ENCODE peak calls at places on chromosome 1, in ten cellular contexts. F is progenitor cell of endocrine pancreas; P is mucosa of descending colon; U is GM13976; B is stomach; S is neural crest cell; Y is kidney; J is lower lobe of right lung; D is AG04450; W is CD8-positive, alpha-beta T cell. C is an unnamed sample.

GRCh38 chr1:13517193-13517812 is 3.5 kb upstream of the LRRC38 start:
- DNase-seq in F (no peak), P (no peak), U (peak; percentile 50), B (no peak), S (peak; percentile 40), Y (no peak), J (no peak), D (no peak), W (no peak), C (peak; percentile 57)

GRCh38 chr1:23462766-23463165 is 21.2 kb downstream of the ASAP3 start:
- DNase-seq in F (no peak), P (no peak), U (no peak), B (no peak), S (no peak), Y (no peak), J (no peak), D (no peak), W (no peak), C (no peak)

GRCh38 chr1:6001992-6002576 is 9.9 kb upstream of the NPHP4 start:
- DNase-seq in F (no peak), P (peak; percentile 35), U (no peak), B (peak; percentile 40), S (no peak), Y (peak; percentile 63), J (peak; percentile 39), D (no peak), W (peak; percentile 23), C (no peak)

GRCh38 chr1:58786184-58786926 is 2.5 kb upstream of the JUN start:
- DNase-seq in F (no peak), P (no peak), U (no peak), B (no peak), S (no peak), Y (no peak), J (no peak), D (no peak), W (no peak), C (no peak)

GRCh38 chr1:31626451-31627202 is 9.1 kb downstream of the HCRTR1 start:
- DNase-seq in F (no peak), P (no peak), U (no peak), B (no peak), S (peak; percentile 18), Y (no peak), J (no peak), D (no peak), W (no peak), C (peak; percentile 38)

GRCh38 chr1:206050655-206051235 is 2.2 kb upstream of the RHEX start:
- DNase-seq in F (no peak), P (peak; percentile 48), U (peak; percentile 49), B (no peak), S (no peak), Y (peak; percentile 81), J (no peak), D (no peak), W (peak; percentile 17), C (no peak)

GRCh38 chr1:9166289-9167235 is 37.7 kb upstream of the GPR157 start:
- DNase-seq in F (no peak), P (no peak), U (no peak), B (no peak), S (no peak), Y (peak; percentile 59), J (no peak), D (no peak), W (no peak), C (no peak)

GRCh38 chr1:100485855-100486258 is 52.1 kb upstream of the GPR88 start:
- DNase-seq in F (no peak), P (no peak), U (no peak), B (no peak), S (no peak), Y (no peak), J (no peak), D (no peak), W (no peak), C (no peak)

GRCh38 chr1:53526451-53527101 is 67.4 kb downstream of the DMRTB1 start:
- DNase-seq in F (peak; percentile 40), P (no peak), U (no peak), B (peak; percentile 56), S (no peak), Y (peak; percentile 90), J (peak; percentile 57), D (peak; percentile 63), W (no peak), C (peak; percentile 73)

GRCh38 chr1:18901952-18902522 is 318 bp downstream of the ALDH4A1 start:
- DNase-seq in F (peak; percentile 16), P (no peak), U (no peak), B (no peak), S (no peak), Y (no peak), J (no peak), D (no peak), W (no peak), C (no peak)

GRCh38 chr1:151059342-151060240 is at the start of gene CDC42SE1:
- DNase-seq in F (peak; percentile 72), P (peak; percentile 89), U (peak; percentile 93), B (peak; percentile 83), S (peak; percentile 80), Y (peak; percentile 95), J (peak; percentile 92), D (peak; percentile 45), W (peak; percentile 85), C (peak; percentile 84)

GRCh38 chr1:86339421-86339820 is 56.7 kb downstream of the ODF2L start:
- DNase-seq in F (no peak), P (no peak), U (no peak), B (no peak), S (no peak), Y (no peak), J (no peak), D (no peak), W (no peak), C (no peak)

GRCh38 chr1:36133484-36133883 is 8.5 kb upstream of the COL8A2 start:
- DNase-seq in F (no peak), P (peak; percentile 85), U (no peak), B (peak; percentile 81), S (no peak), Y (peak; percentile 93), J (no peak), D (peak; percentile 75), W (no peak), C (no peak)

GRCh38 chr1:186626969-186627368 is 53.3 kb downstream of the PTGS2 start:
- DNase-seq in F (no peak), P (no peak), U (no peak), B (no peak), S (no peak), Y (no peak), J (no peak), D (no peak), W (no peak), C (no peak)

GRCh38 chr1:158180741-158181576 is at the start of gene CD1D:
- DNase-seq in F (peak; percentile 26), P (peak; percentile 60), U (peak; percentile 65), B (no peak), S (peak; percentile 18), Y (peak; percentile 80), J (peak; percentile 69), D (no peak), W (no peak), C (peak; percentile 68)

GRCh38 chr1:221777434-221778072 is 35.7 kb upstream of the DUSP10 start:
- DNase-seq in F (no peak), P (no peak), U (peak; percentile 57), B (no peak), S (no peak), Y (no peak), J (no peak), D (no peak), W (peak; percentile 45), C (no peak)

GRCh38 chr1:244077473-244078220 is 26.6 kb downstream of the ZBTB18 start:
- DNase-seq in F (no peak), P (no peak), U (no peak), B (no peak), S (no peak), Y (peak; percentile 72), J (no peak), D (no peak), W (no peak), C (no peak)

GRCh38 chr1:29513357-29513756 is 277.0 kb downstream of the PTPRU start:
- DNase-seq in F (no peak), P (no peak), U (peak; percentile 49), B (peak; percentile 51), S (peak; percentile 22), Y (no peak), J (no peak), D (peak; percentile 51), W (no peak), C (peak; percentile 37)
- TF ChIP-seq CTCF in F (peak; percentile 37), P (no peak), U (no peak), B (peak; percentile 19), S (peak; percentile 49), Y (peak; percentile 43), J (peak; percentile 30), D (peak; percentile 86), W (no peak), C (peak; percentile 25)

DNA sequence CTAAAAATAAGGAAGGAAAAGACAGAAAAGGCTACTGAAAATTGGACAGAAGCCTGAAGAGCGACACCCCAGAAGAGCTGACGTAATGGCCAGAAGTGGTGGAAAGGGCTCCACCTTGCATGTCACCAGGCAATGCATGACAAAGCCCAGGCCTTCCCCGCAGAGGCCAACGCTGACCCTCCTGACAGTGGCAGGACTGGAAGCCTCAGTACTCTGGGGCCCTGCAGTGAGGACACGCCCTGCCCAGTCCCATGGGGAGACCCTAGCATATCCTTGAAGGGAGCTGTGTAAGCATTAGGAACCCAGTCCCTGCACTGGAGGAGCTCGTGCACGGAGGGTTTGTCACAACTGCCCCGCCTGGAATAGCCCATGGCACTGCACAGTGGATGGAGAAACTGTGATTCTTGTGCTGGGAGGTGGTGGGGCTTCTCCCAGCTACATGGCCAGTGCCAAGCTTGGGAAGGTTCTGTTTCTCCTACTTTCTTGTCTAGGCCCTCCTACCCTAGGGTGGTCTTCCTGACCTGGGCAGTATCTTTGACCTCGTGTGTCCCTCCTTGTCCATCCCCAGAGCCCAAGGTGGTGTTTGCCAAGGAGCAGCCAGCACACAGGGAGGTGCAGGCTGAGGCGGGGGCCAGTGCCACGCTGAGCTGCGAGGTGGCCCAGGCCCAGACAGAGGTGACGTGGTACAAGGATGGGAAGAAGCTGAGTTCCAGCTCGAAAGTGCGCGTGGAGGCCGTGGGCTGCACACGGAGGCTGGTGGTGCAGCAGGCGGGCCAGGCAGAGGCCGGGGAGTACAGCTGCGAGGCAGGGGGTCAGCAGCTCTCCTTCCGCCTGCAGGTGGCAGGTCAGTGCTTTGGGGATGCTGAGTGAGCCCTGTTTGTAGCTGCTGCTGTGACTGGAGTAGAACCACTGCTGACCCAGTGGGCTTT is 60.4 kb downstream of the OBSCN start:
- DNase-seq in F (no peak), P (peak; percentile 7), U (no peak), B (no peak), S (no peak), Y (peak; percentile 64), J (no peak), D (no peak), W (no peak), C (no peak)
- TF ChIP-seq CTCF in F (no peak), P (no peak), U (no peak), B (no peak), S (no peak), Y (no peak), J (no peak), D (no peak), W (no peak), C (no peak)

GRCh38 chr1:162840256-162840839 is 20.6 kb downstream of the CCDC190 start:
- DNase-seq in F (no peak), P (no peak), U (no peak), B (no peak), S (no peak), Y (no peak), J (no peak), D (no peak), W (no peak), C (no peak)
- TF ChIP-seq CTCF in F (no peak), P (no peak), U (no peak), B (no peak), S (no peak), Y (no peak), J (no peak), D (no peak), W (no peak), C (no peak)

GRCh38 chr1:45573231-45573804 is 10.5 kb upstream of the NASP start:
- DNase-seq in F (no peak), P (no peak), U (no peak), B (no peak), S (no peak), Y (no peak), J (no peak), D (no peak), W (no peak), C (no peak)
- TF ChIP-seq CTCF in F (no peak), P (no peak), U (no peak), B (no peak), S (no peak), Y (no peak), J (no peak), D (peak; percentile 25), W (no peak), C (no peak)

C was measured in nephron progenitor cell.